ENCODE peak calls at places on chromosome 17, in eight cellular contexts. One of them, this sample, is unnamed.

GRCh38 chr17:77708049-77708448 is 250.5 kb upstream of the TNRC6C start:
- DNase-seq in OCI-LY7: no peak
- DNase-seq in MM.1S: no peak
- DNase-seq in GM23338: no peak
- DNase-seq in neural progenitor cell: no peak
- DNase-seq in GM23248: no peak
- DNase-seq in HCT116: no peak
- DNase-seq in hepatocyte: no peak
- DNase-seq in this sample: no peak

GRCh38 chr17:29146369-29146972 is 33.7 kb downstream of the MYO18A start:
- DNase-seq in OCI-LY7: no peak
- DNase-seq in MM.1S: no peak
- DNase-seq in GM23338: no peak
- DNase-seq in neural progenitor cell: no peak
- DNase-seq in GM23248: no peak
- DNase-seq in HCT116: no peak
- DNase-seq in hepatocyte: no peak
- DNase-seq in this sample: no peak

GRCh38 chr17:3526491-3526890 is 31.1 kb downstream of the TRPV3 start:
- DNase-seq in OCI-LY7: no peak
- DNase-seq in MM.1S: no peak
- DNase-seq in GM23338: no peak
- DNase-seq in neural progenitor cell: no peak
- DNase-seq in GM23248: no peak
- DNase-seq in HCT116: no peak
- DNase-seq in hepatocyte: no peak
- DNase-seq in this sample: no peak

GRCh38 chr17:29078183-29079045 is 35.5 kb downstream of the PIPOX start:
- DNase-seq in OCI-LY7: no peak
- DNase-seq in MM.1S: no peak
- DNase-seq in GM23338: no peak
- DNase-seq in neural progenitor cell: no peak
- DNase-seq in GM23248: peak
- DNase-seq in HCT116: peak
- DNase-seq in hepatocyte: no peak
- DNase-seq in this sample: peak

GRCh38 chr17:12599185-12599920 is 66.3 kb upstream of the MYOCD start:
- DNase-seq in OCI-LY7: no peak
- DNase-seq in MM.1S: no peak
- DNase-seq in GM23338: no peak
- DNase-seq in neural progenitor cell: no peak
- DNase-seq in GM23248: no peak
- DNase-seq in HCT116: no peak
- DNase-seq in hepatocyte: no peak
- DNase-seq in this sample: no peak

GRCh38 chr17:58172369-58173071 is 5.7 kb downstream of the OR4D2 start:
- DNase-seq in OCI-LY7: peak
- DNase-seq in MM.1S: peak
- DNase-seq in GM23338: peak
- DNase-seq in neural progenitor cell: peak
- DNase-seq in GM23248: peak
- DNase-seq in HCT116: peak
- DNase-seq in hepatocyte: no peak
- DNase-seq in this sample: peak

GRCh38 chr17:73368085-73368631 is 56.4 kb upstream of the CDC42EP4 start:
- DNase-seq in OCI-LY7: no peak
- DNase-seq in MM.1S: no peak
- DNase-seq in GM23338: no peak
- DNase-seq in neural progenitor cell: no peak
- DNase-seq in GM23248: no peak
- DNase-seq in HCT116: no peak
- DNase-seq in hepatocyte: no peak
- DNase-seq in this sample: no peak

GRCh38 chr17:56125830-56126819 is 27.1 kb upstream of the ANKFN1 start:
- DNase-seq in OCI-LY7: peak
- DNase-seq in MM.1S: no peak
- DNase-seq in GM23338: peak
- DNase-seq in neural progenitor cell: peak
- DNase-seq in GM23248: peak
- DNase-seq in HCT116: peak
- DNase-seq in hepatocyte: peak
- DNase-seq in this sample: peak

GRCh38 chr17:6327007-6327406 is 107.9 kb downstream of the AIPL1 start:
- DNase-seq in OCI-LY7: peak
- DNase-seq in MM.1S: no peak
- DNase-seq in GM23338: peak
- DNase-seq in neural progenitor cell: peak
- DNase-seq in GM23248: no peak
- DNase-seq in HCT116: no peak
- DNase-seq in hepatocyte: no peak
- DNase-seq in this sample: peak

DNA sequence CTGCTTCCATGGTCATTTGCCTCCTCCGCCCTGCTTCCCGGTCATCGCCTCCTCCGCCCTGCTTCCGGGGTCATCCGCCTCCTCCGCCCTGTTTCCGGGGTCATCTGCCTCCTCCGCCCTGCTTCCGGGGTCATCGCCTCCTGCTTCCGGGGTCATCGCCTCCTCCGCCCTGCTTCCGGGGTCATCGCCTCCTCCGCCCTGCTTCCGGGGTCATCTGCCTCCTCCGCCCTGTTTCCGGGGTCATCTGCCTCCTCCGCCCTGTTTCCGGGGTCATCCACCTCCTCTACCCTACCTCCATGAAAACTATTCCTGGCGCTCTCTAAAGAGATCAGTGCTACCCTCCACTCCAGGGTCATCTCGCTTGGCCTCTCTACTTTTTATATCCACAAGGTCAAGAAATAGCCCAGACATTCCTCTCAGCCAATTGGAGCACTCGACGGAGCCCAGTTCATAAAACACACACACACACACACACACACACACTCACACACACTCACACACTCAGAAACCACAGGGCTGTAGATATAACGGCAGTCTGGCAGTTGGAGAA is 44.8 kb downstream of the TRARG1 start:
- DNase-seq in OCI-LY7: no peak
- DNase-seq in MM.1S: no peak
- DNase-seq in GM23338: no peak
- DNase-seq in neural progenitor cell: no peak
- DNase-seq in GM23248: no peak
- DNase-seq in HCT116: no peak
- DNase-seq in hepatocyte: no peak
- DNase-seq in this sample: no peak
- TF ChIP-seq EZH2phosphoT487 in OCI-LY7: no peak
- TF ChIP-seq EZH2phosphoT487 in MM.1S: no peak
- TF ChIP-seq EZH2phosphoT487 in GM23338: no peak
- TF ChIP-seq EZH2phosphoT487 in neural progenitor cell: no peak
- TF ChIP-seq EZH2phosphoT487 in GM23248: no peak
- TF ChIP-seq EZH2phosphoT487 in HCT116: no peak
- TF ChIP-seq EZH2phosphoT487 in hepatocyte: no peak
- TF ChIP-seq EZH2phosphoT487 in this sample: no peak

DNA sequence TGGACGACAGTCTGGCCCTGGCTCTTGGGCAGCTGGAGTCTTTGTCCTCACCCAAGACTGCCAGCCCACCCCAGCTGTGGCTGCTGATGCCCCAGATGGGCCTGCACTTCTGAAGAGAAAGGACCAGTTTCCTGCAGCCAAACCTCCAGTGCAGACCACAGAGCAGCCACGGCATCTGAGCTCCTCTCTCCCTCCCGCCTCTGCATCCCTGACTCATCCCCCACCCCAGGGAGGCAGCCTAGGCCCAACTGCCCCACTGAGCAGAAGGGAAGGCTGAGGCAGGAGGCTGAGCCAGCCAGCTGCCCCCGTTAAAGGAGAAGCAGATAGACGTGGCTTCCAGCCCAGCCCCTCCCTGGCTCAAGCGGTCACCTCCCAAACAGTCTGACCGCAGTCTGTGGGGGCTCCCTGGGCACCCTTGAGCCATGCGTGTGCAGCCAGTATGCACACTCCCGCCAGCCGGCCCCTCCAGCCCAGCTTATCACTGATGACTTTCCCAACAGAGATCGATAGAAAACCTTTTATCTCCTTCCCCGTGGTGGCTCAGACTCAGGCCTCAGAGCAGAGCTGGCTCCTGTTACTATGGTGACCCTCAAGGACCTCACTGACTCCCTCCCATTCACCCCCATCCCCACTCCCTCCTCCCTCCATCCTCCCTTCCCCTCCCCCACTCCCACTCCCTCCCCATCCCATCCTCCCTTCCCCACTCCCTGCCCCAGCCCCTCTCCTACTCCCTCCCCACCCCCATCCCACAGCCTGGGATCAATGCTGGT is 12.0 kb upstream of the RAI1 start:
- DNase-seq in OCI-LY7: no peak
- DNase-seq in MM.1S: no peak
- DNase-seq in GM23338: no peak
- DNase-seq in neural progenitor cell: peak
- DNase-seq in GM23248: no peak
- DNase-seq in HCT116: no peak
- DNase-seq in hepatocyte: no peak
- DNase-seq in this sample: no peak
- TF ChIP-seq EZH2phosphoT487 in OCI-LY7: no peak
- TF ChIP-seq EZH2phosphoT487 in MM.1S: no peak
- TF ChIP-seq EZH2phosphoT487 in GM23338: no peak
- TF ChIP-seq EZH2phosphoT487 in neural progenitor cell: no peak
- TF ChIP-seq EZH2phosphoT487 in GM23248: no peak
- TF ChIP-seq EZH2phosphoT487 in HCT116: no peak
- TF ChIP-seq EZH2phosphoT487 in hepatocyte: no peak
- TF ChIP-seq EZH2phosphoT487 in this sample: no peak

GRCh38 chr17:41785876-41786226 is 660 bp downstream of the JUP start:
- DNase-seq in OCI-LY7: no peak
- DNase-seq in MM.1S: peak
- DNase-seq in GM23338: peak
- DNase-seq in neural progenitor cell: peak
- DNase-seq in GM23248: peak
- DNase-seq in HCT116: no peak
- DNase-seq in hepatocyte: peak
- DNase-seq in this sample: peak

GRCh38 chr17:41786227-41787020 is at the start of gene JUP:
- DNase-seq in OCI-LY7: peak
- DNase-seq in MM.1S: peak
- DNase-seq in GM23338: peak
- DNase-seq in neural progenitor cell: peak
- DNase-seq in GM23248: peak
- DNase-seq in HCT116: peak
- DNase-seq in hepatocyte: peak
- DNase-seq in this sample: peak

GRCh38 chr17:41784207-41784744 is 2.2 kb downstream of the JUP start:
- DNase-seq in OCI-LY7: no peak
- DNase-seq in MM.1S: no peak
- DNase-seq in GM23338: peak
- DNase-seq in neural progenitor cell: peak
- DNase-seq in GM23248: peak
- DNase-seq in HCT116: peak
- DNase-seq in hepatocyte: peak
- DNase-seq in this sample: peak

GRCh38 chr17:41787021-41787418 is 509 bp upstream of the JUP start:
- DNase-seq in OCI-LY7: no peak
- DNase-seq in MM.1S: no peak
- DNase-seq in GM23338: no peak
- DNase-seq in neural progenitor cell: no peak
- DNase-seq in GM23248: no peak
- DNase-seq in HCT116: no peak
- DNase-seq in hepatocyte: no peak
- DNase-seq in this sample: no peak

DNA sequence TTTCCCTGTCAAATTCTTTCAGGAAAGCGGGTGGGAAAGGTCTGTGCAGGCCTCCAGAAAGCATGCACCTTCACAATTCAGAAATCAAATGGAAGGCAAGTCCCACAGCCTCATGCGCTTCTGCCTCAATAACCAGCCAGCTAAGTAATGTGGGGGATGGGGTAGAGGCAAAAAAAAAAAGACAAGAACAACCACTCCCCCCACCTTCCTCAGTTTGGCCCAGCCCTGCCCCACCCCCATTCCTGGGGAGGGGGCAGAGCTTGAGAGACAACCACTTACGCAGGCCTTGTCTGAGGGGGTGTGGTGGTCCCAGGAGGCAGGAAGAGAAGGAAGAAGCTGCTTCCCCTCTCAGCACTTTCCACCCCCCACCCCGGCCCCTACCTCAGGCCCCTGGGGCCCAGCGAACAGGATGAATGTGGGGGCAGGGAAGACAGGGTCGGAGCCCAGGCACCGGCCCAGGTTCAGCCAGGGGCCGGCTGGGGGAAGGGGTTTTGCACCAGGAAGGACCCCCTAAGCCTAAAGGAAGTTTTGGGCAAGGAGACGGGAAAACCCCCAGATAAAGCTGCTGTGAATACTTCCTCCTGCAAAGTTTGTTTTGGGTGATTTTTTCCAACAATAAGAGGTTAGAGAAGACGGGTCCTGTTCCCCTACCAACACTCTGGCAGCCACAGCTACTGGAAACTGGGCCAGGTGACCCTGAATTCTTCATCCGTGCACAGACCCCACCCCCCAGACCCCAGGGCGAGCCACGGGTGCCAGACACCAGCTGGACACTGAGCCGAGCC is 1.2 kb downstream of the JUP start:
- DNase-seq in OCI-LY7: peak
- DNase-seq in MM.1S: no peak
- DNase-seq in GM23338: peak
- DNase-seq in neural progenitor cell: peak
- DNase-seq in GM23248: no peak
- DNase-seq in HCT116: no peak
- DNase-seq in hepatocyte: peak
- DNase-seq in this sample: peak
- TF ChIP-seq EZH2phosphoT487 in OCI-LY7: no peak
- TF ChIP-seq EZH2phosphoT487 in MM.1S: no peak
- TF ChIP-seq EZH2phosphoT487 in GM23338: no peak
- TF ChIP-seq EZH2phosphoT487 in neural progenitor cell: no peak
- TF ChIP-seq EZH2phosphoT487 in GM23248: no peak
- TF ChIP-seq EZH2phosphoT487 in HCT116: no peak
- TF ChIP-seq EZH2phosphoT487 in hepatocyte: no peak
- TF ChIP-seq EZH2phosphoT487 in this sample: no peak

GRCh38 chr17:80872011-80872929 is 119.4 kb upstream of the CHMP6 start:
- DNase-seq in OCI-LY7: no peak
- DNase-seq in MM.1S: no peak
- DNase-seq in GM23338: no peak
- DNase-seq in neural progenitor cell: no peak
- DNase-seq in GM23248: no peak
- DNase-seq in HCT116: no peak
- DNase-seq in hepatocyte: no peak
- DNase-seq in this sample: no peak

GRCh38 chr17:80874866-80875445 is 116.7 kb upstream of the CHMP6 start:
- DNase-seq in OCI-LY7: no peak
- DNase-seq in MM.1S: no peak
- DNase-seq in GM23338: no peak
- DNase-seq in neural progenitor cell: no peak
- DNase-seq in GM23248: no peak
- DNase-seq in HCT116: no peak
- DNase-seq in hepatocyte: no peak
- DNase-seq in this sample: no peak

GRCh38 chr17:80871341-80871740 is 120.3 kb upstream of the CHMP6 start:
- DNase-seq in OCI-LY7: no peak
- DNase-seq in MM.1S: peak
- DNase-seq in GM23338: no peak
- DNase-seq in neural progenitor cell: no peak
- DNase-seq in GM23248: no peak
- DNase-seq in HCT116: no peak
- DNase-seq in hepatocyte: no peak
- DNase-seq in this sample: no peak

GRCh38 chr17:80870401-80870800 is 121.2 kb upstream of the CHMP6 start:
- DNase-seq in OCI-LY7: no peak
- DNase-seq in MM.1S: no peak
- DNase-seq in GM23338: no peak
- DNase-seq in neural progenitor cell: no peak
- DNase-seq in GM23248: no peak
- DNase-seq in HCT116: no peak
- DNase-seq in hepatocyte: no peak
- DNase-seq in this sample: no peak

GRCh38 chr17:80872999-80873951 is 118.4 kb upstream of the CHMP6 start:
- DNase-seq in OCI-LY7: no peak
- DNase-seq in MM.1S: no peak
- DNase-seq in GM23338: peak
- DNase-seq in neural progenitor cell: peak
- DNase-seq in GM23248: peak
- DNase-seq in HCT116: no peak
- DNase-seq in hepatocyte: no peak
- DNase-seq in this sample: peak
- TF ChIP-seq EZH2phosphoT487 in OCI-LY7: no peak
- TF ChIP-seq EZH2phosphoT487 in MM.1S: no peak
- TF ChIP-seq EZH2phosphoT487 in GM23338: no peak
- TF ChIP-seq EZH2phosphoT487 in neural progenitor cell: peak
- TF ChIP-seq EZH2phosphoT487 in GM23248: no peak
- TF ChIP-seq EZH2phosphoT487 in HCT116: no peak
- TF ChIP-seq EZH2phosphoT487 in hepatocyte: no peak
- TF ChIP-seq EZH2phosphoT487 in this sample: no peak

This sample was measured in PC-3.